ENCODE peak calls at places on chromosomes 13 and 19, in seven cellular contexts. One of them, this sample, is unnamed.

GRCh38 chr19:2034729-2035589 is 16.1 kb downstream of the MKNK2 start:
- DNase-seq in fibroblast of lung: no peak
- DNase-seq in GM23248: peak; percentile 70
- DNase-seq in neuronal stem cell: no peak
- DNase-seq in PC-3: peak; percentile 75
- DNase-seq in mammary epithelial cell: no peak
- DNase-seq in mesenchymal stem cell: peak; percentile 28
- DNase-seq in this sample: peak; percentile 82

GRCh38 chr13:53012707-53013106 is 15.9 kb upstream of the OLFM4 start:
- DNase-seq in fibroblast of lung: no peak
- DNase-seq in GM23248: no peak
- DNase-seq in neuronal stem cell: no peak
- DNase-seq in PC-3: no peak
- DNase-seq in mammary epithelial cell: no peak
- DNase-seq in mesenchymal stem cell: no peak
- DNase-seq in this sample: no peak

GRCh38 chr13:21120191-21120590 is 56.2 kb downstream of the SKA3 start:
- DNase-seq in fibroblast of lung: no peak
- DNase-seq in GM23248: no peak
- DNase-seq in neuronal stem cell: no peak
- DNase-seq in PC-3: no peak
- DNase-seq in mammary epithelial cell: no peak
- DNase-seq in mesenchymal stem cell: no peak
- DNase-seq in this sample: no peak

GRCh38 chr13:51806571-51806970 is 2.6 kb upstream of the DHRS12 start:
- DNase-seq in fibroblast of lung: peak; percentile 35
- DNase-seq in GM23248: peak; percentile 57
- DNase-seq in neuronal stem cell: no peak
- DNase-seq in PC-3: peak; percentile 6
- DNase-seq in mammary epithelial cell: no peak
- DNase-seq in mesenchymal stem cell: peak; percentile 50
- DNase-seq in this sample: no peak

GRCh38 chr19:34365463-34366401 is 736 bp downstream of the GPI start:
- DNase-seq in fibroblast of lung: peak; percentile 41
- DNase-seq in GM23248: peak; percentile 72
- DNase-seq in neuronal stem cell: no peak
- DNase-seq in PC-3: peak; percentile 14
- DNase-seq in mammary epithelial cell: peak; percentile 31
- DNase-seq in mesenchymal stem cell: peak; percentile 54
- DNase-seq in this sample: peak; percentile 35

GRCh38 chr13:30877335-30877734 is 28.7 kb upstream of the MEDAG start:
- DNase-seq in fibroblast of lung: peak; percentile 87
- DNase-seq in GM23248: peak; percentile 61
- DNase-seq in neuronal stem cell: no peak
- DNase-seq in PC-3: no peak
- DNase-seq in mammary epithelial cell: no peak
- DNase-seq in mesenchymal stem cell: peak; percentile 56
- DNase-seq in this sample: no peak

GRCh38 chr13:110961959-110962358 is 47.1 kb upstream of the ANKRD10 start:
- DNase-seq in fibroblast of lung: no peak
- DNase-seq in GM23248: no peak
- DNase-seq in neuronal stem cell: no peak
- DNase-seq in PC-3: no peak
- DNase-seq in mammary epithelial cell: no peak
- DNase-seq in mesenchymal stem cell: no peak
- DNase-seq in this sample: no peak

GRCh38 chr19:47421844-47422395 is 2.6 kb upstream of the MEIS3 start:
- DNase-seq in fibroblast of lung: peak; percentile 49
- DNase-seq in GM23248: peak; percentile 52
- DNase-seq in neuronal stem cell: no peak
- DNase-seq in PC-3: no peak
- DNase-seq in mammary epithelial cell: no peak
- DNase-seq in mesenchymal stem cell: no peak
- DNase-seq in this sample: no peak

GRCh38 chr19:54248016-54248601 is 5.5 kb upstream of the LILRA6 start:
- DNase-seq in fibroblast of lung: no peak
- DNase-seq in GM23248: peak; percentile 37
- DNase-seq in neuronal stem cell: no peak
- DNase-seq in PC-3: no peak
- DNase-seq in mammary epithelial cell: no peak
- DNase-seq in mesenchymal stem cell: no peak
- DNase-seq in this sample: no peak

GRCh38 chr13:107713314-107713713 is 502.0 kb downstream of the LIG4 start:
- DNase-seq in fibroblast of lung: peak; percentile 18
- DNase-seq in GM23248: peak; percentile 32
- DNase-seq in neuronal stem cell: no peak
- DNase-seq in PC-3: no peak
- DNase-seq in mammary epithelial cell: no peak
- DNase-seq in mesenchymal stem cell: no peak
- DNase-seq in this sample: no peak

GRCh38 chr19:54586397-54586796 is 7.0 kb upstream of the LILRA1 start:
- DNase-seq in fibroblast of lung: no peak
- DNase-seq in GM23248: no peak
- DNase-seq in neuronal stem cell: no peak
- DNase-seq in PC-3: no peak
- DNase-seq in mammary epithelial cell: no peak
- DNase-seq in mesenchymal stem cell: no peak
- DNase-seq in this sample: no peak

GRCh38 chr19:46803555-46803954 is 15.2 kb upstream of the SLC1A5 start:
- DNase-seq in fibroblast of lung: no peak
- DNase-seq in GM23248: no peak
- DNase-seq in neuronal stem cell: no peak
- DNase-seq in PC-3: no peak
- DNase-seq in mammary epithelial cell: no peak
- DNase-seq in mesenchymal stem cell: no peak
- DNase-seq in this sample: no peak

GRCh38 chr13:52664269-52664668 is 11.6 kb downstream of the SUGT1 start:
- DNase-seq in fibroblast of lung: no peak
- DNase-seq in GM23248: no peak
- DNase-seq in neuronal stem cell: no peak
- DNase-seq in PC-3: no peak
- DNase-seq in mammary epithelial cell: no peak
- DNase-seq in mesenchymal stem cell: no peak
- DNase-seq in this sample: no peak

DNA sequence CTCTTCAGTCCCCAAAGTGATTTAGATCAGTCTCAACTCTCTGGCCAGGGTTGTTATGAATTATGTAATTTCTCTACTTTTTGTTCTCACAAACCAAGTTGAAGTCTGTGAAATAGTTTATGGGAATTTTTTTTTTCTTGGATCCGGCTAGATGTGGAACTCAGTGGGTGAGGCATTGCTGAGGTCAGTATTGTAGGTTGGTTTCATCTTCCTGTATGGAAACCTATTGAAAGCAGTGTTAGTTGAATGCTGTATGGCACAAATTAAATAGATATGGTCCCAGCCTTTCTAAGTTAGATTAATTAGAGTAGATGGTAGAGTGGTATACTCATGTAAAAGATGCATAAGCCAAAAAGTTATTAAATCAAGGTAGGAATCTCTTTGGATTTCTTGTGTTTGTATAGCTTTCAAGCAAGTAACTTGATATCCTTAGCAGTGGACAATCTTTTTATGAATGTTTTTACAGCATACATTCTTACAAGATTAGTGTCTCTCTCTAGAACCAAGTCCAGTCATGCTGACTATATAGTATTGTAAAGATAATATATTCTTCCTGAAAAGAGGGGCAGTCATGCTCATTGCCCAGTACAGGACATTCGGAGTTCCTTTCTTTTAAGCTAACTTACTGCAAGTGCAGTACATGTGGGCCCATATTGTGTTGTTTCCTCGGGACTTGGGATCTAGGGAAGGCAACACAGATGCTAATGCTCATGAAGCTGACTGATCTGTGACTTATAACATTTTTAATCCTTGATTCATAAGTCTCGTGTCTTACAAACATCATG is 2541.1 kb downstream of the PCDH9 start:
- DNase-seq in fibroblast of lung: peak; percentile 42
- DNase-seq in GM23248: peak; percentile 52
- DNase-seq in neuronal stem cell: no peak
- DNase-seq in PC-3: peak; percentile 77
- DNase-seq in mammary epithelial cell: peak; percentile 64
- DNase-seq in mesenchymal stem cell: peak; percentile 13
- DNase-seq in this sample: peak; percentile 78
- H3K4me2 ChIP-seq in fibroblast of lung: no peak overlapping the region
- H3K4me2 ChIP-seq in GM23248: no peak overlapping the region
- H3K4me2 ChIP-seq in neuronal stem cell: no peak overlapping the region
- H3K4me2 ChIP-seq in PC-3: peak overlapping the region; percentile 78
- H3K4me2 ChIP-seq in mammary epithelial cell: peak overlapping the region; percentile 69
- H3K4me2 ChIP-seq in mesenchymal stem cell: no peak overlapping the region
- H3K4me2 ChIP-seq in this sample: peak overlapping the region; percentile 43

GRCh38 chr19:56623006-56623405 is 20.0 kb upstream of the SMIM17 start:
- DNase-seq in fibroblast of lung: no peak
- DNase-seq in GM23248: no peak
- DNase-seq in neuronal stem cell: no peak
- DNase-seq in PC-3: no peak
- DNase-seq in mammary epithelial cell: no peak
- DNase-seq in mesenchymal stem cell: no peak
- DNase-seq in this sample: no peak

GRCh38 chr19:56613639-56614038 is 18.5 kb downstream of the ZNF71 start:
- DNase-seq in fibroblast of lung: no peak
- DNase-seq in GM23248: peak; percentile 18
- DNase-seq in neuronal stem cell: no peak
- DNase-seq in PC-3: no peak
- DNase-seq in mammary epithelial cell: no peak
- DNase-seq in mesenchymal stem cell: no peak
- DNase-seq in this sample: no peak

GRCh38 chr19:56622374-56622773 is 20.6 kb upstream of the SMIM17 start:
- DNase-seq in fibroblast of lung: no peak
- DNase-seq in GM23248: no peak
- DNase-seq in neuronal stem cell: no peak
- DNase-seq in PC-3: no peak
- DNase-seq in mammary epithelial cell: no peak
- DNase-seq in mesenchymal stem cell: no peak
- DNase-seq in this sample: no peak

GRCh38 chr19:56617531-56617930 is 22.4 kb downstream of the ZNF71 start:
- DNase-seq in fibroblast of lung: no peak
- DNase-seq in GM23248: no peak
- DNase-seq in neuronal stem cell: no peak
- DNase-seq in PC-3: no peak
- DNase-seq in mammary epithelial cell: no peak
- DNase-seq in mesenchymal stem cell: no peak
- DNase-seq in this sample: no peak

GRCh38 chr19:56619131-56619530 is 23.8 kb upstream of the SMIM17 start:
- DNase-seq in fibroblast of lung: no peak
- DNase-seq in GM23248: no peak
- DNase-seq in neuronal stem cell: no peak
- DNase-seq in PC-3: no peak
- DNase-seq in mammary epithelial cell: no peak
- DNase-seq in mesenchymal stem cell: no peak
- DNase-seq in this sample: no peak
- H3K9me3 ChIP-seq in fibroblast of lung: no peaks in the 10 kb centered on the region
- H3K9me3 ChIP-seq in GM23248: no peaks in the 10 kb centered on the region
- H3K9me3 ChIP-seq in neuronal stem cell: peaks cover 98% of the 10 kb centered on the region
- H3K9me3 ChIP-seq in PC-3: peaks cover 43% of the 10 kb centered on the region
- H3K9me3 ChIP-seq in mammary epithelial cell: peaks cover 36% of the 10 kb centered on the region
- H3K9me3 ChIP-seq in mesenchymal stem cell: peaks cover 83% of the 10 kb centered on the region
- H3K9me3 ChIP-seq in this sample: peaks cover 14% of the 10 kb centered on the region

GRCh38 chr13:23793711-23794110 is 95.5 kb downstream of the MIPEP start:
- DNase-seq in fibroblast of lung: no peak
- DNase-seq in GM23248: no peak
- DNase-seq in neuronal stem cell: no peak
- DNase-seq in PC-3: no peak
- DNase-seq in mammary epithelial cell: no peak
- DNase-seq in mesenchymal stem cell: no peak
- DNase-seq in this sample: no peak

GRCh38 chr13:23797276-23797903 is 91.8 kb downstream of the MIPEP start:
- DNase-seq in fibroblast of lung: no peak
- DNase-seq in GM23248: no peak
- DNase-seq in neuronal stem cell: no peak
- DNase-seq in PC-3: no peak
- DNase-seq in mammary epithelial cell: no peak
- DNase-seq in mesenchymal stem cell: no peak
- DNase-seq in this sample: no peak

GRCh38 chr13:23799945-23800344 is 89.3 kb downstream of the MIPEP start:
- DNase-seq in fibroblast of lung: no peak
- DNase-seq in GM23248: no peak
- DNase-seq in neuronal stem cell: no peak
- DNase-seq in PC-3: no peak
- DNase-seq in mammary epithelial cell: no peak
- DNase-seq in mesenchymal stem cell: peak; percentile 29
- DNase-seq in this sample: no peak

GRCh38 chr13:23794267-23795161 is 94.7 kb downstream of the MIPEP start:
- DNase-seq in fibroblast of lung: peak; percentile 70
- DNase-seq in GM23248: peak; percentile 71
- DNase-seq in neuronal stem cell: no peak
- DNase-seq in PC-3: peak; percentile 79
- DNase-seq in mammary epithelial cell: peak; percentile 52
- DNase-seq in mesenchymal stem cell: peak; percentile 71
- DNase-seq in this sample: no peak

GRCh38 chr13:23796546-23796945 is 92.7 kb downstream of the MIPEP start:
- DNase-seq in fibroblast of lung: peak; percentile 14
- DNase-seq in GM23248: no peak
- DNase-seq in neuronal stem cell: no peak
- DNase-seq in PC-3: peak; percentile 58
- DNase-seq in mammary epithelial cell: no peak
- DNase-seq in mesenchymal stem cell: peak; percentile 58
- DNase-seq in this sample: no peak
- H3K4me2 ChIP-seq in fibroblast of lung: no peak overlapping the region
- H3K4me2 ChIP-seq in GM23248: no peak overlapping the region
- H3K4me2 ChIP-seq in neuronal stem cell: no peak overlapping the region
- H3K4me2 ChIP-seq in PC-3: peak overlapping the region; percentile 26
- H3K4me2 ChIP-seq in mammary epithelial cell: no peak overlapping the region
- H3K4me2 ChIP-seq in mesenchymal stem cell: no peak overlapping the region
- H3K4me2 ChIP-seq in this sample: no peak overlapping the region

DNA sequence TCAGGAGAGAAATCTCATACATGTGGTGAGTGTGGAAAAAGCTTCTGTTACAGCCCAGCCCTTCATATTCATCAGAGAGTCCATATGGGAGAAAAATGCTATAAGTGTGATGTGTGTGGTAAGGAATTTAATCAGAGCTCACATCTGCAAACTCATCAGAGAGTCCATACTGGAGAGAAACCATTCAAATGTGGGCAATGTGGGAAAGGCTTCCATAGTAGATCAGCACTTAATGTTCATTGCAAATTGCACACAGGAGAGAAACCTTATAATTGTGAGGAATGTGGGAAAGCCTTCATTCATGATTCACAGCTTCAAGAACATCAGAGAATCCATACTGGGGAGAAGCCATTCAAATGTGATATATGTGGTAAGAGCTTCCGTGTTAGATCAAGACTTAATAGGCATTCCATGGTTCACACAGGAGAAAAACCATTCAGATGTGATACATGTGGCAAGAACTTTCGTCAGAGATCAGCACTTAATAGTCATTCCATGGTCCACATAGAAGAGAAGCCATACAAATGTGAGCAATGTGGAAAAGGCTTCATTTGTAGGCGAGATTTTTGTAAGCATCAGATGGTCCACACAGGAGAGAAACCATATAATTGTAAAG is 15.2 kb downstream of the ZNF221 start:
- DNase-seq in fibroblast of lung: peak; percentile 3
- DNase-seq in GM23248: peak; percentile 4
- DNase-seq in neuronal stem cell: no peak
- DNase-seq in PC-3: no peak
- DNase-seq in mammary epithelial cell: no peak
- DNase-seq in mesenchymal stem cell: peak; percentile 8
- DNase-seq in this sample: no peak
- H3K9me3 ChIP-seq in fibroblast of lung: peaks cover 14% of the 10 kb centered on the region
- H3K9me3 ChIP-seq in GM23248: peaks cover 7% of the 10 kb centered on the region
- H3K9me3 ChIP-seq in neuronal stem cell: peaks cover 94% of the 10 kb centered on the region
- H3K9me3 ChIP-seq in PC-3: peaks cover 12% of the 10 kb centered on the region
- H3K9me3 ChIP-seq in mammary epithelial cell: peaks cover 64% of the 10 kb centered on the region
- H3K9me3 ChIP-seq in mesenchymal stem cell: peaks cover 97% of the 10 kb centered on the region
- H3K9me3 ChIP-seq in this sample: peaks cover 60% of the 10 kb centered on the region

This sample was measured in PC-9.